ENCODE peak calls at places on chromosomes 11 and 22, in eight cellular contexts. W, V, Q, T, P, E, M and O are unnamed samples.

GRCh38 chr11:82864268-82864667 is 36.0 kb downstream of the PRCP start:
- DNase-seq in W (peak; percentile 89), V (peak; percentile 22), Q (peak; percentile 61), T (peak; percentile 33), P (peak; percentile 66), E (peak; percentile 56), M (peak; percentile 48), O (peak; percentile 76)

GRCh38 chr22:24957043-24957442 is 4.5 kb downstream of the KIAA1671 start:
- DNase-seq in W (no peak), V (no peak), Q (no peak), T (no peak), P (no peak), E (no peak), M (no peak), O (no peak)

GRCh38 chr11:126890561-126890960 is 110.0 kb downstream of the KIRREL3 start:
- DNase-seq in W (no peak), V (no peak), Q (no peak), T (no peak), P (peak; percentile 8), E (no peak), M (no peak), O (no peak)

GRCh38 chr22:20115691-20116375 is at the start of gene RANBP1:
- DNase-seq in W (no peak), V (no peak), Q (no peak), T (no peak), P (no peak), E (no peak), M (peak; percentile 49), O (peak; percentile 75)

GRCh38 chr11:9842923-9843322 is 179.0 kb downstream of the SWAP70 start:
- DNase-seq in W (no peak), V (no peak), Q (no peak), T (no peak), P (no peak), E (no peak), M (no peak), O (no peak)

GRCh38 chr22:38735465-38736256 is 20.1 kb downstream of the SUN2 start:
- DNase-seq in W (no peak), V (no peak), Q (no peak), T (peak; percentile 21), P (no peak), E (no peak), M (no peak), O (no peak)

GRCh38 chr11:134518616-134519389 is 106.8 kb upstream of the B3GAT1 start:
- DNase-seq in W (no peak), V (no peak), Q (no peak), T (peak; percentile 14), P (no peak), E (no peak), M (no peak), O (no peak)

GRCh38 chr11:69859275-69859934 is 40.2 kb upstream of the FGF3 start:
- DNase-seq in W (no peak), V (no peak), Q (no peak), T (no peak), P (no peak), E (no peak), M (no peak), O (no peak)

GRCh38 chr11:10725907-10726253 is 25.2 kb upstream of the CTR9 start:
- DNase-seq in W (no peak), V (no peak), Q (no peak), T (no peak), P (no peak), E (no peak), M (no peak), O (no peak)